ENCODE peak calls at places on chromosomes 13 and 19, in seven cellular contexts. B, Z, C, M, X, P and R are unnamed samples. For H3K9me2, the result is how much of the 10 kb centered on the place peaks cover.

GRCh38 chr19:13684021-13684420 is 80.3 kb upstream of the MRI1 start:
- DNase-seq in B (no peak), Z (no peak), C (no peak), M (no peak), X (no peak), P (no peak), R (no peak)

GRCh38 chr19:9857920-9858746 is 23.0 kb downstream of the PIN1 start:
- DNase-seq in B (no peak), Z (no peak), C (no peak), M (no peak), X (no peak), P (no peak), R (no peak)

GRCh38 chr19:43688059-43688763 is 18.2 kb upstream of the PLAUR start:
- DNase-seq in B (no peak), Z (no peak), C (no peak), M (no peak), X (no peak), P (no peak), R (no peak)

GRCh38 chr13:97753269-97753668 is 200.2 kb upstream of the IPO5 start:
- DNase-seq in B (no peak), Z (no peak), C (no peak), M (no peak), X (no peak), P (no peak), R (peak)

GRCh38 chr13:98272549-98272948 is 95.5 kb upstream of the RNF113B start:
- DNase-seq in B (no peak), Z (no peak), C (no peak), M (no peak), X (no peak), P (no peak), R (no peak)

GRCh38 chr19:588758-589692 is 656 bp upstream of the HCN2 start:
- DNase-seq in B (peak), Z (no peak), C (no peak), M (no peak), X (no peak), P (no peak), R (peak)

GRCh38 chr13:99691552-99691951 is 190.3 kb downstream of the TM9SF2 start:
- DNase-seq in B (no peak), Z (no peak), C (no peak), M (no peak), X (no peak), P (no peak), R (no peak)

GRCh38 chr13:107835339-107836018 is 379.9 kb downstream of the LIG4 start:
- DNase-seq in B (peak), Z (peak), C (no peak), M (no peak), X (no peak), P (peak), R (no peak)

GRCh38 chr19:48372904-48373303 is 8.7 kb downstream of the SYNGR4 start:
- DNase-seq in B (peak), Z (no peak), C (no peak), M (no peak), X (no peak), P (peak), R (no peak)

GRCh38 chr13:85528578-85529215 is 270.5 kb downstream of the SLITRK6 start:
- DNase-seq in B (peak), Z (no peak), C (no peak), M (no peak), X (no peak), P (peak), R (no peak)

GRCh38 chr19:38049105-38049649 is 142.2 kb downstream of the SIPA1L3 start:
- DNase-seq in B (no peak), Z (no peak), C (no peak), M (peak), X (no peak), P (no peak), R (no peak)

GRCh38 chr19:40605201-40605971 is 4.2 kb downstream of the LTBP4 start:
- DNase-seq in B (peak), Z (peak), C (peak), M (peak), X (peak), P (peak), R (peak)

GRCh38 chr13:73521291-73521626 is 462.5 kb downstream of the KLF5 start:
- DNase-seq in B (no peak), Z (no peak), C (no peak), M (peak), X (no peak), P (no peak), R (no peak)

GRCh38 chr19:12794196-12794921 is 3.1 kb downstream of the JUNB start:
- DNase-seq in B (peak), Z (no peak), C (no peak), M (no peak), X (no peak), P (peak), R (no peak)

GRCh38 chr13:77784531-77784930 is 87.0 kb downstream of the SLAIN1 start:
- DNase-seq in B (no peak), Z (no peak), C (no peak), M (no peak), X (no peak), P (no peak), R (peak)

GRCh38 chr13:99033814-99034213 is 56.0 kb upstream of the DOCK9 start:
- DNase-seq in B (peak), Z (no peak), C (no peak), M (no peak), X (peak), P (peak), R (peak)

GRCh38 chr13:59475911-59476310 is 687.8 kb downstream of the DIAPH3 start:
- DNase-seq in B (no peak), Z (no peak), C (no peak), M (no peak), X (no peak), P (no peak), R (no peak)

GRCh38 chr19:12938536-12939291 is at the start of gene CALR:
- DNase-seq in B (peak), Z (no peak), C (no peak), M (peak), X (peak), P (peak), R (no peak)

GRCh38 chr13:106262886-106263285 is 272.6 kb downstream of the EFNB2 start:
- DNase-seq in B (no peak), Z (peak), C (no peak), M (no peak), X (no peak), P (no peak), R (no peak)

GRCh38 chr19:3190470-3190770 is 4.7 kb downstream of the NCLN start:
- DNase-seq in B (no peak), Z (no peak), C (no peak), M (no peak), X (no peak), P (no peak), R (no peak)

GRCh38 chr19:38831142-38831605 is 420 bp downstream of the ECH1 start:
- DNase-seq in B (peak), Z (peak), C (no peak), M (no peak), X (peak), P (peak), R (peak)

GRCh38 chr19:1997353-1998233 is 17.9 kb downstream of the BTBD2 start:
- DNase-seq in B (no peak), Z (no peak), C (no peak), M (no peak), X (no peak), P (no peak), R (no peak)

GRCh38 chr13:98239156-98240076 is 62.3 kb upstream of the RNF113B start:
- DNase-seq in B (no peak), Z (no peak), C (no peak), M (no peak), X (peak), P (no peak), R (peak)

GRCh38 chr19:3899531-3900294 is 19.2 kb downstream of the ATCAY start:
- DNase-seq in B (no peak), Z (no peak), C (no peak), M (no peak), X (peak), P (peak), R (no peak)

GRCh38 chr13:25109341-25109740 is 13.4 kb downstream of the PABPC3 start:
- DNase-seq in B (no peak), Z (no peak), C (no peak), M (no peak), X (no peak), P (no peak), R (no peak)

GRCh38 chr19:2634228-2634951 is 68.1 kb downstream of the GNG7 start:
- DNase-seq in B (no peak), Z (no peak), C (no peak), M (no peak), X (peak), P (no peak), R (no peak)

GRCh38 chr19:36256853-36257511 is 42.1 kb downstream of the ZNF146 start:
- DNase-seq in B (no peak), Z (no peak), C (no peak), M (no peak), X (no peak), P (no peak), R (peak)

GRCh38 chr19:44694184-44694579 is 4.8 kb upstream of the CEACAM16 start:
- DNase-seq in B (peak), Z (no peak), C (no peak), M (no peak), X (no peak), P (no peak), R (peak)
- TF ChIP-seq EZH2 in B (no peak), Z (no peak), C (no peak), M (no peak), X (no peak), P (no peak), R (no peak)

GRCh38 chr19:31519216-31519615 is 170.0 kb upstream of the TSHZ3 start:
- DNase-seq in B (no peak), Z (no peak), C (no peak), M (no peak), X (peak), P (no peak), R (no peak)
- H3K9me2 ChIP-seq in B (under half), Z (under half), C (under half), M (under half), X (under half), P (under half), R (under half)

DNA sequence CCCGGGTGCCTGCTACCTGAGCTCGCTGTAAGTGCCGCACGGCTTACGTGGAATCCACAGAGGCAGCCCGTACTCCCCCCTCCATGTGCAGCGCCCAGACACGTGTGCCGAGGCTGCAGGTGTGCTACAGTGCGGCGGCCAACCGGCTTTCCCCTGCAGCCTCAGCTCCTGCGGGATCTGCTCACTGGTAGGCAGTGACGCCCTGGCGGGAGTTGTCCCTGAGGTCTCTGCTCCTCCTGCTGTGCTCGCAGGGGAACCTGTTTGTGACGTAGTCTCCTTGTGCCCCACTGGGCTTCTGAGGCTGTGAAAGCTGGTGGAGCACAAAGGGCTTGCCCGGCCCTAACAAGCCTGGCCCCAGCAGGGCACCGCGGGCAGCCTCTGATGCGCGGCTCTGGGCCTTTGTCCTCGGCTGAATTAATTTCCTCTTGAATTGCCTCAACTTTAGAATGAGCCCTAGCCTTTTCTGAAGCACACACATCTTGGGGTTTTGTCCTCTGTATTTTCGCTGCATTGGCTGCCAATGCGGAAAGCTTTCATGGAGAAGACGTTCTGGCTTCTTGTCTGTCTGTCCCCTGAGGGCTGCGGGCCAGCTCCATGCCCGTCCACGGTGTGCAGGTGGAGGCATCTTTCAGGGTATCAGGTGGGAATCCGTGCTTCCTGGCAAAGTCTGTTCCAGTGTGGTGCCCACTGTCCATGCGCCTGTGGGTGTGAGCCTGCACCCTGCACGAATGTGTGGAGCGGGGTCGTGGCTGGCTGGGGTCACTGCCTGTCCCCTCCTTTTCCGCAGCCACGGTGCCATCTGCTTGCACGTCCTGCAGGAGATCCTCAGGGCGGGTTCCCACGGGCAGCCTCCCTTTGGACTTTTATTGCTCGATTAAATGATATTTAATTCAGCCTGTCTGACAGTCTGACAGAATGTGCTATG is 77.3 kb upstream of the MCF2L start:
- DNase-seq in B (no peak), Z (peak), C (no peak), M (no peak), X (peak), P (no peak), R (peak)
- TF ChIP-seq EZH2 in B (no peak), Z (no peak), C (no peak), M (no peak), X (no peak), P (no peak), R (no peak)

GRCh38 chr19:41960973-41961372 is 1.9 kb upstream of the RABAC1 start:
- DNase-seq in B (no peak), Z (peak), C (no peak), M (no peak), X (no peak), P (no peak), R (no peak)
- H3K9me2 ChIP-seq in B (under half), Z (under half), C (under half), M (under half), X (under half), P (under half), R (under half)

DNA sequence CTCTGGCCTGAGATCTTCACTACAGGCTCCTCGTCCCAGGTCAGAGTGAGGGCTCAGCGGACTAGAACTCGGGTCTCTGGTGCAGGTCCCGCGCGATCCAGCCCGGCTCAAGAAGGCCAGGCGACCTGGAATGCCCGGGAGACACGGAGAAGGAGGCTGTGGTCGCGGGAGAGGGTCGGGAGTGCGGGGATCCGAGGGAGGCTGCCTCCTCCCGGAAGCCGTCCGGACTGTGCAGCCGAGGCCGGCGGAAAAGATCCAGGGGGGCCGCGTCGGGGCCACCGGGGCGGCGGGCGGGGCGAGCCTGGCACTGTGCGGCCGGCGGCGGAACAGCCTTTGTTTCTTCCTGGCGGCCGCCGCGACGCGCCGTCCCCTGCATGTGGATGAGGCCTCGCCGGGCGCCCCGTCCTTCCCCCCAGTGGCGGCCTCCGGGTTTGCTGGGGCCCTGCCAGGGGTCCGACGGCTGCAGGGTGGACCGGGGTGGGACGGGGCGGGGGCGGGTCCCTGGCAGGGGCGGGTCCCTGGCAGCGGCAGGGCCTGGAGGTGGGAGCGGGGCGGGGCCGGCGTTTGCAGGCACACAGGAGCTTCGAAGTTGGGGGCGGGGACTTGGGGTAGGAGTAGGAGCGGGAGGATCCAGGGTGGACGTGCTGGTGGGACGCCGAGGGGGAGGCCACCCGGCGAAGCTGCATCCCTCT is 1.0 kb upstream of the SLC7A10 start:
- DNase-seq in B (peak), Z (no peak), C (no peak), M (no peak), X (peak), P (no peak), R (peak)
- TF ChIP-seq EZH2 in B (peak), Z (no peak), C (no peak), M (no peak), X (no peak), P (no peak), R (no peak)

GRCh38 chr19:7676376-7676775 is 514 bp upstream of the MCEMP1 start:
- DNase-seq in B (no peak), Z (no peak), C (no peak), M (no peak), X (no peak), P (no peak), R (no peak)
- H3K9me2 ChIP-seq in B (under half), Z (under half), C (under half), M (under half), X (under half), P (under half), R (under half)

DNA sequence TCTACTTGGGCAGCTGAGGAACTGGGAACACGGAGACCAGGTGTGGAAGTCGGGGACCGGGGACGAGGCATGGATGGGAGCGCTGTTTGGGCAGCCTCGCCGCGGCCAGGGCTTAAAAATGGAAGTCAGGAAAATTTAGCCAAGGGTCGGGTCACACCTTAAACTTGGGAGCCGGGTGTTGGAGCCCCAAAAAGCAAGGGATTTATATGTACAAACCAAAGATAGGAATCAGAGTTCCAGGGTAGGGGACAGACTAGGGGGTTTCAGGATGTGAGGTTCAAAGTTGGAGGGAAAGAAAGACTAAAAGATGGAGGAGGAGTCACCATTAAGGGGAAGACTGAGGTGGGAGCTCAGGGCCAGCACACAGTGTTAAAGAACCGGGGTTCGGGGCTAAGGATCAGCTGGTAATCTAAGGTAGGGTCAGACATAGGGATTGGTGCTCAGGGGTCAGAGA is 530 bp downstream of the FOXA3 start:
- DNase-seq in B (no peak), Z (no peak), C (no peak), M (no peak), X (no peak), P (no peak), R (no peak)
- TF ChIP-seq EZH2 in B (peak), Z (no peak), C (no peak), M (peak), X (no peak), P (no peak), R (no peak)

GRCh38 chr13:101429733-101430132 is 13.4 kb upstream of the NALCN start:
- DNase-seq in B (no peak), Z (no peak), C (no peak), M (no peak), X (no peak), P (no peak), R (no peak)
- H3K9me2 ChIP-seq in B (under half), Z (under half), C (under half), M (under half), X (under half), P (under half), R (under half)